ENCODE peak calls at places on chromosomes 12 and 14, in five cellular contexts. One of them, this sample, is unnamed. For H3K4me1, the result is how much of the 10 kb centered on the place peaks cover.

GRCh38 chr14:103296007-103296406 is 38.0 kb upstream of the EIF5 start:
- DNase-seq in mesenchymal stem cell: peak
- DNase-seq in H9: no peak
- DNase-seq in H1: no peak
- DNase-seq in trophoblast cell: peak
- DNase-seq in this sample: no peak

GRCh38 chr14:104433401-104434213 is 146.0 kb upstream of the C14orf180 start:
- DNase-seq in mesenchymal stem cell: no peak
- DNase-seq in H9: peak
- DNase-seq in H1: no peak
- DNase-seq in trophoblast cell: no peak
- DNase-seq in this sample: no peak

GRCh38 chr12:80565276-80565675 is 121.2 kb downstream of the PTPRQ start:
- DNase-seq in mesenchymal stem cell: peak
- DNase-seq in H9: no peak
- DNase-seq in H1: no peak
- DNase-seq in trophoblast cell: peak
- DNase-seq in this sample: no peak

GRCh38 chr14:95549656-95550585 is 15.1 kb downstream of the GLRX5 start:
- DNase-seq in mesenchymal stem cell: no peak
- DNase-seq in H9: no peak
- DNase-seq in H1: no peak
- DNase-seq in trophoblast cell: no peak
- DNase-seq in this sample: no peak

GRCh38 chr14:92676031-92676430 is 72.4 kb downstream of the LGMN start:
- DNase-seq in mesenchymal stem cell: no peak
- DNase-seq in H9: no peak
- DNase-seq in H1: no peak
- DNase-seq in trophoblast cell: no peak
- DNase-seq in this sample: no peak

GRCh38 chr14:54789166-54789565 is 113.5 kb downstream of the GCH1 start:
- DNase-seq in mesenchymal stem cell: no peak
- DNase-seq in H9: no peak
- DNase-seq in H1: no peak
- DNase-seq in trophoblast cell: no peak
- DNase-seq in this sample: no peak

GRCh38 chr14:25988536-25988935 is 609.3 kb downstream of the NOVA1 start:
- DNase-seq in mesenchymal stem cell: no peak
- DNase-seq in H9: no peak
- DNase-seq in H1: no peak
- DNase-seq in trophoblast cell: no peak
- DNase-seq in this sample: no peak

GRCh38 chr12:116559080-116559329 is 176 bp upstream of the MAP1LC3B2 start:
- DNase-seq in mesenchymal stem cell: no peak
- DNase-seq in H9: no peak
- DNase-seq in H1: no peak
- DNase-seq in trophoblast cell: no peak
- DNase-seq in this sample: no peak

GRCh38 chr14:105343194-105343593 is 28.6 kb downstream of the PACS2 start:
- DNase-seq in mesenchymal stem cell: no peak
- DNase-seq in H9: no peak
- DNase-seq in H1: no peak
- DNase-seq in trophoblast cell: no peak
- DNase-seq in this sample: no peak

GRCh38 chr14:90302529-90303303 is 29.0 kb downstream of the NRDE2 start:
- DNase-seq in mesenchymal stem cell: no peak
- DNase-seq in H9: no peak
- DNase-seq in H1: no peak
- DNase-seq in trophoblast cell: no peak
- DNase-seq in this sample: no peak

GRCh38 chr12:32369202-32369601 is 30.2 kb upstream of the FGD4 start:
- DNase-seq in mesenchymal stem cell: no peak
- DNase-seq in H9: no peak
- DNase-seq in H1: no peak
- DNase-seq in trophoblast cell: no peak
- DNase-seq in this sample: no peak

GRCh38 chr12:109573914-109574244 is 285 bp downstream of the MVK start:
- DNase-seq in mesenchymal stem cell: no peak
- DNase-seq in H9: no peak
- DNase-seq in H1: no peak
- DNase-seq in trophoblast cell: peak
- DNase-seq in this sample: no peak

GRCh38 chr14:29242755-29243340 is 476.3 kb downstream of the FOXG1 start:
- DNase-seq in mesenchymal stem cell: peak
- DNase-seq in H9: no peak
- DNase-seq in H1: no peak
- DNase-seq in trophoblast cell: no peak
- DNase-seq in this sample: no peak

GRCh38 chr14:65243766-65244442 is 141.6 kb upstream of the MAX start:
- DNase-seq in mesenchymal stem cell: no peak
- DNase-seq in H9: no peak
- DNase-seq in H1: no peak
- DNase-seq in trophoblast cell: no peak
- DNase-seq in this sample: no peak

GRCh38 chr12:26612203-26612602 is 220.8 kb downstream of the ITPR2 start:
- DNase-seq in mesenchymal stem cell: no peak
- DNase-seq in H9: no peak
- DNase-seq in H1: no peak
- DNase-seq in trophoblast cell: no peak
- DNase-seq in this sample: no peak

GRCh38 chr14:101110729-101111619 is 207.5 kb upstream of the RTL1 start:
- DNase-seq in mesenchymal stem cell: no peak
- DNase-seq in H9: no peak
- DNase-seq in H1: peak
- DNase-seq in trophoblast cell: no peak
- DNase-seq in this sample: no peak

GRCh38 chr12:106309671-106310313 is 7.3 kb downstream of the TCP11L2 start:
- DNase-seq in mesenchymal stem cell: peak
- DNase-seq in H9: no peak
- DNase-seq in H1: no peak
- DNase-seq in trophoblast cell: peak
- DNase-seq in this sample: no peak

GRCh38 chr14:35992816-35993511 is 166.8 kb downstream of the BRMS1L start:
- DNase-seq in mesenchymal stem cell: no peak
- DNase-seq in H9: no peak
- DNase-seq in H1: no peak
- DNase-seq in trophoblast cell: no peak
- DNase-seq in this sample: no peak

GRCh38 chr12:109763201-109763841 is 49.7 kb downstream of the FAM222A start:
- DNase-seq in mesenchymal stem cell: peak
- DNase-seq in H9: peak
- DNase-seq in H1: peak
- DNase-seq in trophoblast cell: peak
- DNase-seq in this sample: no peak

GRCh38 chr14:65414961-65415589 is 2.5 kb downstream of the FUT8 start:
- DNase-seq in mesenchymal stem cell: peak
- DNase-seq in H9: no peak
- DNase-seq in H1: no peak
- DNase-seq in trophoblast cell: peak
- DNase-seq in this sample: no peak

GRCh38 chr14:22583994-22584393 is 5.0 kb downstream of the DAD1 start:
- DNase-seq in mesenchymal stem cell: no peak
- DNase-seq in H9: no peak
- DNase-seq in H1: no peak
- DNase-seq in trophoblast cell: no peak
- DNase-seq in this sample: no peak

GRCh38 chr12:93852067-93852466 is 174.9 kb downstream of the CRADD start:
- DNase-seq in mesenchymal stem cell: no peak
- DNase-seq in H9: no peak
- DNase-seq in H1: no peak
- DNase-seq in trophoblast cell: no peak
- DNase-seq in this sample: peak

GRCh38 chr14:97276573-97276972 is 479.4 kb downstream of the VRK1 start:
- DNase-seq in mesenchymal stem cell: no peak
- DNase-seq in H9: no peak
- DNase-seq in H1: no peak
- DNase-seq in trophoblast cell: no peak
- DNase-seq in this sample: no peak

GRCh38 chr12:2080604-2081003 is 27.8 kb downstream of the CACNA1C start:
- DNase-seq in mesenchymal stem cell: no peak
- DNase-seq in H9: no peak
- DNase-seq in H1: no peak
- DNase-seq in trophoblast cell: no peak
- DNase-seq in this sample: no peak

GRCh38 chr14:61568572-61569011 is 126.7 kb upstream of the HIF1A start:
- DNase-seq in mesenchymal stem cell: no peak
- DNase-seq in H9: peak
- DNase-seq in H1: peak
- DNase-seq in trophoblast cell: peak
- DNase-seq in this sample: no peak

GRCh38 chr14:53963491-53964227 is 7.0 kb upstream of the BMP4 start:
- DNase-seq in mesenchymal stem cell: peak
- DNase-seq in H9: peak
- DNase-seq in H1: peak
- DNase-seq in trophoblast cell: peak
- DNase-seq in this sample: no peak

GRCh38 chr14:51367600-51367931 is 127.5 kb downstream of the TMX1 start:
- DNase-seq in mesenchymal stem cell: no peak
- DNase-seq in H9: no peak
- DNase-seq in H1: no peak
- DNase-seq in trophoblast cell: peak
- DNase-seq in this sample: no peak

GRCh38 chr14:63764103-63764502 is 36.2 kb upstream of the SGPP1 start:
- DNase-seq in mesenchymal stem cell: peak
- DNase-seq in H9: no peak
- DNase-seq in H1: no peak
- DNase-seq in trophoblast cell: peak
- DNase-seq in this sample: no peak

GRCh38 chr12:33605776-33606175 is 166.2 kb upstream of the SYT10 start:
- DNase-seq in mesenchymal stem cell: no peak
- DNase-seq in H9: no peak
- DNase-seq in H1: no peak
- DNase-seq in trophoblast cell: peak
- DNase-seq in this sample: no peak

GRCh38 chr12:27824126-27824842 is 44.2 kb upstream of the MANSC4 start:
- DNase-seq in mesenchymal stem cell: no peak
- DNase-seq in H9: no peak
- DNase-seq in H1: no peak
- DNase-seq in trophoblast cell: no peak
- DNase-seq in this sample: no peak

GRCh38 chr12:27820564-27820963 is 40.5 kb upstream of the MANSC4 start:
- DNase-seq in mesenchymal stem cell: no peak
- DNase-seq in H9: no peak
- DNase-seq in H1: no peak
- DNase-seq in trophoblast cell: no peak
- DNase-seq in this sample: no peak

GRCh38 chr12:27822076-27822712 is 42.2 kb upstream of the MANSC4 start:
- DNase-seq in mesenchymal stem cell: peak
- DNase-seq in H9: no peak
- DNase-seq in H1: no peak
- DNase-seq in trophoblast cell: peak
- DNase-seq in this sample: no peak

GRCh38 chr12:27821259-27821973 is 41.4 kb upstream of the MANSC4 start:
- DNase-seq in mesenchymal stem cell: peak
- DNase-seq in H9: peak
- DNase-seq in H1: no peak
- DNase-seq in trophoblast cell: peak
- DNase-seq in this sample: peak

GRCh38 chr12:27823038-27823437 is 43.0 kb upstream of the MANSC4 start:
- DNase-seq in mesenchymal stem cell: no peak
- DNase-seq in H9: no peak
- DNase-seq in H1: no peak
- DNase-seq in trophoblast cell: no peak
- DNase-seq in this sample: no peak
- H2BK12ac ChIP-seq in mesenchymal stem cell: no peak
- H2BK12ac ChIP-seq in H9: no peak
- H2BK12ac ChIP-seq in H1: no peak
- H2BK12ac ChIP-seq in trophoblast cell: no peak
- H2BK12ac ChIP-seq in this sample: no peak

GRCh38 chr14:68690106-68690960 is 102.5 kb downstream of the ZFP36L1 start:
- DNase-seq in mesenchymal stem cell: no peak
- DNase-seq in H9: no peak
- DNase-seq in H1: no peak
- DNase-seq in trophoblast cell: no peak
- DNase-seq in this sample: no peak

GRCh38 chr14:68689426-68689825 is 103.4 kb downstream of the ZFP36L1 start:
- DNase-seq in mesenchymal stem cell: no peak
- DNase-seq in H9: no peak
- DNase-seq in H1: no peak
- DNase-seq in trophoblast cell: no peak
- DNase-seq in this sample: no peak

GRCh38 chr14:68692916-68693771 is 99.7 kb downstream of the ZFP36L1 start:
- DNase-seq in mesenchymal stem cell: peak
- DNase-seq in H9: no peak
- DNase-seq in H1: no peak
- DNase-seq in trophoblast cell: peak
- DNase-seq in this sample: no peak

GRCh38 chr14:68692216-68692615 is 100.7 kb downstream of the ZFP36L1 start:
- DNase-seq in mesenchymal stem cell: no peak
- DNase-seq in H9: no peak
- DNase-seq in H1: no peak
- DNase-seq in trophoblast cell: no peak
- DNase-seq in this sample: no peak

GRCh38 chr14:68691031-68691864 is 101.6 kb downstream of the ZFP36L1 start:
- DNase-seq in mesenchymal stem cell: no peak
- DNase-seq in H9: peak
- DNase-seq in H1: peak
- DNase-seq in trophoblast cell: no peak
- DNase-seq in this sample: peak
- H3K4me1 ChIP-seq in mesenchymal stem cell: under half
- H3K4me1 ChIP-seq in H9: under half
- H3K4me1 ChIP-seq in H1: under half
- H3K4me1 ChIP-seq in trophoblast cell: under half
- H3K4me1 ChIP-seq in this sample: under half

GRCh38 chr12:53451661-53452158 is at the start of gene PCBP2:
- DNase-seq in mesenchymal stem cell: peak
- DNase-seq in H9: peak
- DNase-seq in H1: peak
- DNase-seq in trophoblast cell: peak
- DNase-seq in this sample: peak
- H4K8ac ChIP-seq in mesenchymal stem cell: peak
- H4K8ac ChIP-seq in H9: no peak
- H4K8ac ChIP-seq in H1: peak
- H4K8ac ChIP-seq in trophoblast cell: peak
- H4K8ac ChIP-seq in this sample: no peak

GRCh38 chr12:479161-479560 is 19.4 kb downstream of the B4GALNT3 start:
- DNase-seq in mesenchymal stem cell: no peak
- DNase-seq in H9: peak
- DNase-seq in H1: no peak
- DNase-seq in trophoblast cell: no peak
- DNase-seq in this sample: no peak
- H2BK12ac ChIP-seq in mesenchymal stem cell: no peak
- H2BK12ac ChIP-seq in H9: no peak
- H2BK12ac ChIP-seq in H1: no peak
- H2BK12ac ChIP-seq in trophoblast cell: no peak
- H2BK12ac ChIP-seq in this sample: no peak